ENCODE peak calls at places on chromosomes 7 and 10, in ten cellular contexts. One of them, this sample, is unnamed.

GRCh38 chr7:81801532-81801931 is 31.7 kb upstream of the HGF start:
- DNase-seq in heart right ventricle: no peak
- DNase-seq in neuronal stem cell: no peak
- DNase-seq in small intestine: no peak
- DNase-seq in CD8-positive, alpha-beta memory T cell: no peak
- DNase-seq in colonic mucosa: no peak
- DNase-seq in AG04449: no peak
- DNase-seq in pancreas: no peak
- DNase-seq in AG09309: no peak
- DNase-seq in GM23248: no peak
- DNase-seq in this sample: no peak

GRCh38 chr7:151251328-151251925 is 2.9 kb upstream of the SMARCD3 start:
- DNase-seq in CD8-positive, alpha-beta memory T cell: no peak
- DNase-seq in AG09309: no peak
- DNase-seq in neuronal stem cell: peak
- DNase-seq in AG04449: no peak
- DNase-seq in colonic mucosa: no peak
- DNase-seq in heart right ventricle: peak
- DNase-seq in small intestine: no peak
- DNase-seq in pancreas: no peak
- DNase-seq in GM23248: peak
- DNase-seq in this sample: peak

GRCh38 chr10:80454526-80455460 is 683 bp downstream of the TSPAN14 start:
- DNase-seq in colonic mucosa: peak
- DNase-seq in GM23248: peak
- DNase-seq in CD8-positive, alpha-beta memory T cell: peak
- DNase-seq in neuronal stem cell: no peak
- DNase-seq in AG04449: no peak
- DNase-seq in small intestine: peak
- DNase-seq in pancreas: peak
- DNase-seq in heart right ventricle: peak
- DNase-seq in AG09309: no peak
- DNase-seq in this sample: peak

GRCh38 chr10:86536294-86536861 is 14.8 kb upstream of the WAPL start:
- DNase-seq in pancreas: peak
- DNase-seq in AG09309: no peak
- DNase-seq in AG04449: no peak
- DNase-seq in small intestine: peak
- DNase-seq in GM23248: no peak
- DNase-seq in colonic mucosa: no peak
- DNase-seq in heart right ventricle: no peak
- DNase-seq in CD8-positive, alpha-beta memory T cell: peak
- DNase-seq in neuronal stem cell: no peak
- DNase-seq in this sample: no peak

GRCh38 chr7:16891338-16891737 is 9.6 kb upstream of the AGR3 start:
- DNase-seq in neuronal stem cell: no peak
- DNase-seq in heart right ventricle: peak
- DNase-seq in small intestine: peak
- DNase-seq in AG04449: no peak
- DNase-seq in GM23248: peak
- DNase-seq in pancreas: no peak
- DNase-seq in AG09309: peak
- DNase-seq in CD8-positive, alpha-beta memory T cell: no peak
- DNase-seq in colonic mucosa: peak
- DNase-seq in this sample: peak

GRCh38 chr7:99459087-99459486 is 6.9 kb downstream of the ATP5MF start:
- DNase-seq in pancreas: no peak
- DNase-seq in GM23248: peak
- DNase-seq in heart right ventricle: no peak
- DNase-seq in CD8-positive, alpha-beta memory T cell: no peak
- DNase-seq in AG04449: no peak
- DNase-seq in colonic mucosa: no peak
- DNase-seq in AG09309: no peak
- DNase-seq in small intestine: peak
- DNase-seq in neuronal stem cell: no peak
- DNase-seq in this sample: peak

GRCh38 chr7:71521506-71521905 is 389.6 kb downstream of the GALNT17 start:
- DNase-seq in GM23248: peak
- DNase-seq in pancreas: no peak
- DNase-seq in CD8-positive, alpha-beta memory T cell: no peak
- DNase-seq in AG09309: no peak
- DNase-seq in colonic mucosa: peak
- DNase-seq in neuronal stem cell: no peak
- DNase-seq in small intestine: no peak
- DNase-seq in heart right ventricle: no peak
- DNase-seq in AG04449: no peak
- DNase-seq in this sample: no peak

GRCh38 chr7:88888684-88889083 is 93.1 kb upstream of the TEX47 start:
- DNase-seq in neuronal stem cell: no peak
- DNase-seq in AG09309: no peak
- DNase-seq in heart right ventricle: no peak
- DNase-seq in small intestine: no peak
- DNase-seq in colonic mucosa: no peak
- DNase-seq in pancreas: no peak
- DNase-seq in AG04449: no peak
- DNase-seq in GM23248: peak
- DNase-seq in CD8-positive, alpha-beta memory T cell: no peak
- DNase-seq in this sample: no peak

GRCh38 chr10:132733926-132734325 is 52.0 kb downstream of the NKX6-2 start:
- DNase-seq in heart right ventricle: no peak
- DNase-seq in colonic mucosa: no peak
- DNase-seq in neuronal stem cell: no peak
- DNase-seq in AG09309: no peak
- DNase-seq in GM23248: no peak
- DNase-seq in AG04449: no peak
- DNase-seq in CD8-positive, alpha-beta memory T cell: no peak
- DNase-seq in small intestine: no peak
- DNase-seq in pancreas: no peak
- DNase-seq in this sample: no peak

GRCh38 chr10:15879663-15880062 is 19.4 kb upstream of the MINDY3 start:
- DNase-seq in colonic mucosa: no peak
- DNase-seq in GM23248: no peak
- DNase-seq in pancreas: no peak
- DNase-seq in AG04449: no peak
- DNase-seq in heart right ventricle: no peak
- DNase-seq in small intestine: no peak
- DNase-seq in CD8-positive, alpha-beta memory T cell: no peak
- DNase-seq in neuronal stem cell: no peak
- DNase-seq in AG09309: no peak
- DNase-seq in this sample: no peak

GRCh38 chr10:59018977-59019376 is 157.5 kb upstream of the PHYHIPL start:
- DNase-seq in CD8-positive, alpha-beta memory T cell: no peak
- DNase-seq in GM23248: peak
- DNase-seq in AG04449: no peak
- DNase-seq in pancreas: no peak
- DNase-seq in AG09309: no peak
- DNase-seq in heart right ventricle: no peak
- DNase-seq in colonic mucosa: no peak
- DNase-seq in small intestine: no peak
- DNase-seq in neuronal stem cell: no peak
- DNase-seq in this sample: no peak

GRCh38 chr10:59016043-59016442 is 160.4 kb upstream of the PHYHIPL start:
- DNase-seq in AG09309: no peak
- DNase-seq in GM23248: no peak
- DNase-seq in small intestine: no peak
- DNase-seq in AG04449: no peak
- DNase-seq in neuronal stem cell: no peak
- DNase-seq in heart right ventricle: no peak
- DNase-seq in pancreas: no peak
- DNase-seq in colonic mucosa: no peak
- DNase-seq in CD8-positive, alpha-beta memory T cell: no peak
- DNase-seq in this sample: no peak

DNA sequence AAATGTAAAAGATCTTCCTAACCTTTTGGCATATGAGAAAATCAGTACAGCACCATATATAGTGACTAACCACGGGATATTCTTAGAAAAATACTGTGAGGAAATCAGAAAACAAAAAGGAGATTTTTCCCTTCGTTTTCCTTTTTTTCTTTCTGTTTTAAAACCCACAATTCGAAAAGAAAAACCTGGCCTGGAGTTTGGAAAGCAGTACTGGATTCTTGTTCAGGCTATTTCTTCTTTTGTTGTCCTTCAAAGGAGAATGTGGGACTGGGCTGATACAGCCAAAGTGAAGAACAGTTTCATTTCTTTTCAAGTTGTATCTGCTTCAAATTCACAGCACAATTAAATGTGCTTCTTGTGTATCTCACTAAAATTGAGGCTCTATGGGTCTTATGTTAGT is 156.8 kb upstream of the PHYHIPL start:
- DNase-seq in heart right ventricle: no peak
- DNase-seq in colonic mucosa: no peak
- DNase-seq in CD8-positive, alpha-beta memory T cell: no peak
- DNase-seq in small intestine: no peak
- DNase-seq in AG09309: no peak
- DNase-seq in neuronal stem cell: peak
- DNase-seq in AG04449: no peak
- DNase-seq in GM23248: peak
- DNase-seq in pancreas: no peak
- DNase-seq in this sample: no peak
- H3K4me3 ChIP-seq in heart right ventricle: peak
- H3K4me3 ChIP-seq in colonic mucosa: no peak
- H3K4me3 ChIP-seq in CD8-positive, alpha-beta memory T cell: no peak
- H3K4me3 ChIP-seq in small intestine: no peak
- H3K4me3 ChIP-seq in AG09309: no peak
- H3K4me3 ChIP-seq in neuronal stem cell: no peak
- H3K4me3 ChIP-seq in AG04449: no peak
- H3K4me3 ChIP-seq in GM23248: peak
- H3K4me3 ChIP-seq in pancreas: no peak
- H3K4me3 ChIP-seq in this sample: peak

GRCh38 chr10:30459283-30459682 is 25.3 kb downstream of the MAP3K8 start:
- DNase-seq in colonic mucosa: peak
- DNase-seq in AG04449: no peak
- DNase-seq in GM23248: no peak
- DNase-seq in CD8-positive, alpha-beta memory T cell: no peak
- DNase-seq in neuronal stem cell: no peak
- DNase-seq in AG09309: no peak
- DNase-seq in heart right ventricle: no peak
- DNase-seq in small intestine: peak
- DNase-seq in pancreas: no peak
- DNase-seq in this sample: no peak

GRCh38 chr10:30454744-30455498 is 20.9 kb downstream of the MAP3K8 start:
- DNase-seq in neuronal stem cell: no peak
- DNase-seq in small intestine: no peak
- DNase-seq in AG09309: peak
- DNase-seq in pancreas: no peak
- DNase-seq in heart right ventricle: no peak
- DNase-seq in GM23248: peak
- DNase-seq in AG04449: peak
- DNase-seq in colonic mucosa: peak
- DNase-seq in CD8-positive, alpha-beta memory T cell: no peak
- DNase-seq in this sample: peak

GRCh38 chr10:30455816-30456215 is 21.8 kb downstream of the MAP3K8 start:
- DNase-seq in CD8-positive, alpha-beta memory T cell: no peak
- DNase-seq in colonic mucosa: peak
- DNase-seq in heart right ventricle: no peak
- DNase-seq in neuronal stem cell: no peak
- DNase-seq in small intestine: no peak
- DNase-seq in pancreas: no peak
- DNase-seq in GM23248: no peak
- DNase-seq in AG04449: no peak
- DNase-seq in AG09309: no peak
- DNase-seq in this sample: no peak

GRCh38 chr10:30453764-30454527 is 20.0 kb downstream of the MAP3K8 start:
- DNase-seq in GM23248: no peak
- DNase-seq in AG04449: no peak
- DNase-seq in AG09309: no peak
- DNase-seq in CD8-positive, alpha-beta memory T cell: no peak
- DNase-seq in pancreas: no peak
- DNase-seq in heart right ventricle: no peak
- DNase-seq in small intestine: no peak
- DNase-seq in neuronal stem cell: no peak
- DNase-seq in colonic mucosa: peak
- DNase-seq in this sample: no peak

DNA sequence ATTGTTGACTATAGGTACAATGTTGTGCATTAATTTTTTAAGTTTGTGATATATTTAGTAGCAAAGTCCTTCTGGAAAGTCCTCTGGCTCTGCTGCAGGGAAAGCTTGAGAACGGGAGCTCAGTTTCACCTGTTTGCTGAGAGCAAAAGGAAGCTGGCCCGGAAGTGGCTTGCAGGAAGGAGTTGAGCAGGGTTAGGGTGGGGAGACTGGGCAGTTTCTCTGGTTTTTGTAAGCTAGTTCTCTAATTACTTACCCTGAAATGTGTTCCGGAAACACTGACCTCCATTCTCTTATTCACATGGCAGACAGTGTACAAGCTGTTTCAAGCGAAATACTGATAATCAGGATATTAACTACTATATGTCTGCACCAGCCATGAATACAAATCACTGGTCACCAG is 22.3 kb downstream of the MAP3K8 start:
- DNase-seq in pancreas: no peak
- DNase-seq in heart right ventricle: no peak
- DNase-seq in small intestine: peak
- DNase-seq in GM23248: no peak
- DNase-seq in AG04449: no peak
- DNase-seq in CD8-positive, alpha-beta memory T cell: peak
- DNase-seq in AG09309: no peak
- DNase-seq in neuronal stem cell: no peak
- DNase-seq in colonic mucosa: peak
- DNase-seq in this sample: no peak
- H3K4me3 ChIP-seq in pancreas: no peak
- H3K4me3 ChIP-seq in heart right ventricle: no peak
- H3K4me3 ChIP-seq in small intestine: no peak
- H3K4me3 ChIP-seq in GM23248: no peak
- H3K4me3 ChIP-seq in AG04449: no peak
- H3K4me3 ChIP-seq in CD8-positive, alpha-beta memory T cell: peak
- H3K4me3 ChIP-seq in AG09309: no peak
- H3K4me3 ChIP-seq in neuronal stem cell: no peak
- H3K4me3 ChIP-seq in colonic mucosa: no peak
- H3K4me3 ChIP-seq in this sample: no peak

DNA sequence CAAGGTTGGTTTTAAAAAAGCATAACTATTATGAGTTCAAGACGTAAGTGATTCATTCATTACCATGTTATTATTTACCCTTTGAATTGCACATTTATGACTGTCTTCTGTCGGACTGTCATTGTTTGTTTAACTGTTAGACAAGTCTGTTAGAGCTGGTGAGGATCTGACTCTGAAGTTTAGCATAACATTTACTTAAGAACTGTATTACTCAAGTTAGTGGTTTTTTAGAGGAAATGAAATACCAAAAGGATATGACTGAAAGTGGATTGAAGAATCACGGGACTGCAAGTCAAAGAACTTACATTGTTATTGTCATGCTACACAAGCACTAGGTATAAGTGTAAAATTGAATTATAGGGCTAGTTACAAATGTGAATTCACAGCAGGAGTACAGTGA is 2.2 kb downstream of the CSGALNACT2 start:
- DNase-seq in colonic mucosa: no peak
- DNase-seq in AG04449: peak
- DNase-seq in GM23248: peak
- DNase-seq in neuronal stem cell: no peak
- DNase-seq in pancreas: no peak
- DNase-seq in CD8-positive, alpha-beta memory T cell: no peak
- DNase-seq in AG09309: peak
- DNase-seq in small intestine: peak
- DNase-seq in heart right ventricle: no peak
- DNase-seq in this sample: peak
- H3K4me3 ChIP-seq in colonic mucosa: no peak
- H3K4me3 ChIP-seq in AG04449: no peak
- H3K4me3 ChIP-seq in GM23248: peak
- H3K4me3 ChIP-seq in neuronal stem cell: no peak
- H3K4me3 ChIP-seq in pancreas: no peak
- H3K4me3 ChIP-seq in CD8-positive, alpha-beta memory T cell: no peak
- H3K4me3 ChIP-seq in AG09309: no peak
- H3K4me3 ChIP-seq in small intestine: no peak
- H3K4me3 ChIP-seq in heart right ventricle: no peak
- H3K4me3 ChIP-seq in this sample: no peak

GRCh38 chr10:55426138-55426537 is 625.1 kb upstream of the PCDH15 start:
- DNase-seq in GM23248: no peak
- DNase-seq in colonic mucosa: no peak
- DNase-seq in pancreas: no peak
- DNase-seq in AG09309: no peak
- DNase-seq in small intestine: no peak
- DNase-seq in neuronal stem cell: no peak
- DNase-seq in heart right ventricle: no peak
- DNase-seq in CD8-positive, alpha-beta memory T cell: no peak
- DNase-seq in AG04449: no peak
- DNase-seq in this sample: no peak
- H3K4me3 ChIP-seq in GM23248: no peak
- H3K4me3 ChIP-seq in colonic mucosa: no peak
- H3K4me3 ChIP-seq in pancreas: no peak
- H3K4me3 ChIP-seq in AG09309: no peak
- H3K4me3 ChIP-seq in small intestine: no peak
- H3K4me3 ChIP-seq in neuronal stem cell: no peak
- H3K4me3 ChIP-seq in heart right ventricle: no peak
- H3K4me3 ChIP-seq in CD8-positive, alpha-beta memory T cell: no peak
- H3K4me3 ChIP-seq in AG04449: no peak
- H3K4me3 ChIP-seq in this sample: no peak

This sample was measured in mesenchymal stem cell.